ENCODE peak calls at places on chromosomes 6 and 20, in four cellular contexts. H, R, X and S are unnamed samples.

GRCh38 chr6:37389857-37390256 is 36.1 kb downstream of the RNF8 start:
- DNase-seq in H (no peak), R (no peak), X (no peak), S (no peak)

GRCh38 chr6:5626727-5627426 is 365.6 kb downstream of the FARS2 start:
- DNase-seq in H (no peak), R (peak), X (no peak), S (no peak)

GRCh38 chr6:18680842-18681241 is 293.7 kb downstream of the RNF144B start:
- DNase-seq in H (no peak), R (no peak), X (no peak), S (no peak)

GRCh38 chr20:50252715-50253500 is 62.3 kb downstream of the CEBPB start:
- DNase-seq in H (no peak), R (no peak), X (no peak), S (no peak)

GRCh38 chr6:53134601-53135235 is 13.9 kb downstream of the GCM1 start:
- DNase-seq in H (no peak), R (no peak), X (no peak), S (no peak)

GRCh38 chr6:27228963-27229477 is 18.5 kb upstream of the PRSS16 start:
- DNase-seq in H (no peak), R (no peak), X (no peak), S (no peak)

GRCh38 chr20:1301031-1301529 is 27.9 kb downstream of the SDCBP2 start:
- DNase-seq in H (no peak), R (no peak), X (peak), S (peak)

GRCh38 chr6:131685266-131685780 is 15.9 kb downstream of the OR2A4 start:
- DNase-seq in H (no peak), R (peak), X (no peak), S (no peak)

GRCh38 chr6:12262236-12263061 is 27.7 kb upstream of the EDN1 start:
- DNase-seq in H (no peak), R (no peak), X (no peak), S (no peak)

GRCh38 chr6:104402572-104402971 is 457.1 kb downstream of the HACE1 start:
- DNase-seq in H (no peak), R (no peak), X (no peak), S (no peak)

GRCh38 chr6:29558439-29559079 is 973 bp downstream of the UBD start:
- DNase-seq in H (no peak), R (no peak), X (no peak), S (no peak)

GRCh38 chr6:34425132-34425497 is 754 bp downstream of the RPS10 start:
- DNase-seq in H (no peak), R (peak), X (no peak), S (no peak)

GRCh38 chr20:13009682-13010406 is 1.1 kb downstream of the SPTLC3 start:
- DNase-seq in H (no peak), R (peak), X (peak), S (no peak)

GRCh38 chr20:29302979-29303644 is 1954.4 kb upstream of the DEFB115 start:
- DNase-seq in H (no peak), R (no peak), X (no peak), S (no peak)

GRCh38 chr6:7203939-7204338 is 96.2 kb downstream of the RREB1 start:
- DNase-seq in H (no peak), R (no peak), X (no peak), S (no peak)

GRCh38 chr6:108157972-108158441 is 7.8 kb upstream of the NR2E1 start:
- DNase-seq in H (peak), R (no peak), X (no peak), S (no peak)

GRCh38 chr6:167683028-167683862 is 143.5 kb upstream of the AFDN start:
- DNase-seq in H (no peak), R (no peak), X (peak), S (no peak)

GRCh38 chr6:21780601-21781000 is 187.1 kb downstream of the SOX4 start:
- DNase-seq in H (no peak), R (no peak), X (no peak), S (no peak)

GRCh38 chr6:90288404-90288803 is 8.2 kb downstream of the BACH2 start:
- DNase-seq in H (no peak), R (no peak), X (peak), S (peak)

GRCh38 chr6:64703922-64704321 is 1003.1 kb downstream of the EYS start:
- DNase-seq in H (no peak), R (no peak), X (no peak), S (no peak)

GRCh38 chr6:163420315-163420667 is 5.8 kb downstream of the QKI start:
- DNase-seq in H (no peak), R (no peak), X (no peak), S (no peak)

GRCh38 chr6:16698988-16699868 is 62.0 kb downstream of the ATXN1 start:
- DNase-seq in H (no peak), R (no peak), X (peak), S (no peak)

GRCh38 chr6:144919573-144919972 is 634.4 kb downstream of the UTRN start:
- DNase-seq in H (no peak), R (no peak), X (no peak), S (no peak)

GRCh38 chr6:136217002-136217401 is 33.1 kb downstream of the MTFR2 start:
- DNase-seq in H (no peak), R (no peak), X (no peak), S (no peak)

GRCh38 chr20:43662943-43663655 is 3.8 kb upstream of the MYBL2 start:
- DNase-seq in H (peak), R (no peak), X (peak), S (no peak)

GRCh38 chr6:144349690-144350132 is 64.6 kb downstream of the UTRN start:
- DNase-seq in H (no peak), R (peak), X (peak), S (no peak)

GRCh38 chr20:49955167-49955566 is 19.0 kb downstream of the RNF114 start:
- DNase-seq in H (no peak), R (no peak), X (no peak), S (no peak)

GRCh38 chr20:33009214-33010132 is 2.0 kb downstream of the BPIFB2 start:
- DNase-seq in H (no peak), R (no peak), X (no peak), S (no peak)

GRCh38 chr6:132107896-132108295 is 156.7 kb upstream of the CCN2 start:
- DNase-seq in H (no peak), R (no peak), X (peak), S (no peak)

GRCh38 chr20:62601172-62601571 is 41.1 kb upstream of the SLCO4A1 start:
- DNase-seq in H (no peak), R (no peak), X (no peak), S (no peak)

GRCh38 chr20:16175322-16175721 is 397.9 kb downstream of the KIF16B start:
- DNase-seq in H (no peak), R (peak), X (no peak), S (no peak)

GRCh38 chr20:16171180-16171579 is 402.1 kb downstream of the KIF16B start:
- DNase-seq in H (no peak), R (no peak), X (no peak), S (no peak)

GRCh38 chr20:16170406-16170971 is 402.8 kb downstream of the KIF16B start:
- DNase-seq in H (no peak), R (no peak), X (no peak), S (no peak)

GRCh38 chr20:16167423-16167822 is 405.8 kb downstream of the KIF16B start:
- DNase-seq in H (no peak), R (no peak), X (no peak), S (no peak)

GRCh38 chr20:16173044-16173443 is 400.2 kb downstream of the KIF16B start:
- DNase-seq in H (no peak), R (no peak), X (no peak), S (no peak)
- H3K4me3 ChIP-seq in H (no peak), R (no peak), X (no peak), S (no peak)

GRCh38 chr6:128390168-128390567 is 130.2 kb downstream of the PTPRK start:
- DNase-seq in H (no peak), R (no peak), X (no peak), S (no peak)
- H3K4me3 ChIP-seq in H (no peak), R (no peak), X (no peak), S (no peak)

GRCh38 chr6:8268606-8269005 is 166.3 kb upstream of the EEF1E1 start:
- DNase-seq in H (no peak), R (no peak), X (no peak), S (no peak)
- H3K4me3 ChIP-seq in H (no peak), R (no peak), X (no peak), S (no peak)

GRCh38 chr6:30572078-30572605 is 900 bp downstream of the ABCF1 start:
- DNase-seq in H (no peak), R (no peak), X (no peak), S (no peak)
- H3K4me3 ChIP-seq in H (peak), R (peak), X (peak), S (peak)

GRCh38 chr20:19973920-19974620 is 43.1 kb upstream of the NAA20 start:
- DNase-seq in H (no peak), R (no peak), X (peak), S (no peak)
- H3K4me3 ChIP-seq in H (peak), R (no peak), X (peak), S (no peak)

DNA sequence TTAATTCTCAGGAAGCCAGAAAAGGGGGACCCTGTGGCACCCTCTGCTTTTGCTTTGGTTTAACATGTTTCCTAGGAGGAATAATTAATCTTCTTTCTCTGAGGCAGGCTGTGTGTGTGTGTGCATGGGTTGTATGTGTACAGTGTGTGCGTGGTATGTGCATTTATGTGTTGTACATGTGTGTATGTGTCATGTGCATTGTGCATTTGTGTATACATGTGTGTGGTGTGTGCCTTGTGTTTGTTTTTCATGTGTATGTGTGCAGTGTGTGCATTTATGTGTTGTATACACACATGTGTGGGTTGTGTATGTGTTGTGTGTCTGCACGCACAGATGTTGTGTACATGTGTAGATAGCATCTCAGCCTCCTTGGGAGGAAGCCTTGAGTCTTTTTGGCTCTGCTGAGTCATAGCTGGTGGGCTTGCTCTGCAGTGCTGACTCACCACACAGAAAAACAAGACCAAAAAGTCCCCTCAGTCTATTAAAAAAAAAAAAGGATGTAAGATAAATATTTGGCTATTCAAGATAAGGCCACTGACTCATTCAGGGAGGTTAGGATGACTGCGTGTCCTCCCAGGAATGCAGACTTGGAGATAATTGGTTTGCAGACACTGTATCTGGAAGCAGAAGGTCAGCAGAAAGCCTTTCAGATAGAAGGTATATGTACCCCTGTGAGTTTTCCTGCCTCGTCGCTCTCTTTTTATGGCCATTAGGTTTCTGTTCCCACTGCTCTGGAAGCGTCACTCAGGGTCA is 58.6 kb downstream of the SYNJ2 start:
- DNase-seq in H (peak), R (peak), X (peak), S (no peak)
- H3K4me3 ChIP-seq in H (no peak), R (no peak), X (no peak), S (no peak)

GRCh38 chr6:113723182-113723581 is 134.0 kb upstream of the MARCKS start:
- DNase-seq in H (no peak), R (no peak), X (no peak), S (no peak)
- H3K4me3 ChIP-seq in H (no peak), R (no peak), X (no peak), S (no peak)

GRCh38 chr6:158083687-158084325 is 84.3 kb downstream of the SERAC1 start:
- DNase-seq in H (no peak), R (no peak), X (no peak), S (no peak)

GRCh38 chr6:158085261-158086053 is 82.6 kb downstream of the SERAC1 start:
- DNase-seq in H (no peak), R (no peak), X (no peak), S (no peak)

GRCh38 chr6:158086706-158087518 is 81.2 kb downstream of the SERAC1 start:
- DNase-seq in H (peak), R (no peak), X (no peak), S (no peak)

GRCh38 chr6:158087519-158087867 is 80.6 kb downstream of the SERAC1 start:
- DNase-seq in H (no peak), R (no peak), X (no peak), S (no peak)

GRCh38 chr6:158086054-158086705 is 81.9 kb downstream of the SERAC1 start:
- DNase-seq in H (no peak), R (peak), X (peak), S (no peak)
- H3K4me3 ChIP-seq in H (no peak), R (no peak), X (no peak), S (no peak)